ENCODE peak calls at places on chromosomes 2 and 18, in nine cellular contexts. W is H1, V is adipocyte, K is fibroblast of lung, E is HCT116, U is GM23248, H is mammary epithelial cell, R is IMR-90, D is SK-N-SH. O is an unnamed sample.

GRCh38 chr2:28274911-28275685 is 117.6 kb upstream of the FOSL2 start:
- DNase-seq in E (peak; percentile 79), K (peak; percentile 97), H (peak; percentile 95), R (peak; percentile 98), D (no peak), V (peak; percentile 75), W (peak; percentile 17), U (peak; percentile 88), O (peak; percentile 10)

GRCh38 chr18:53458944-53459580 is 765.4 kb downstream of the MBD2 start:
- DNase-seq in K (peak; percentile 14), U (no peak), H (no peak), W (peak; percentile 19), E (no peak), R (no peak), D (no peak), V (peak; percentile 31), O (peak; percentile 8)

GRCh38 chr2:66582364-66582974 is 147.5 kb downstream of the MEIS1 start:
- DNase-seq in V (no peak), H (no peak), W (no peak), R (peak; percentile 44), U (no peak), D (no peak), E (no peak), K (no peak), O (no peak)

GRCh38 chr2:172090044-172090946 is 5.0 kb downstream of the DLX1 start:
- DNase-seq in D (peak; percentile 41), R (no peak), W (no peak), V (no peak), H (no peak), E (no peak), K (no peak), U (no peak), O (no peak)

GRCh38 chr2:46434851-46435273 is 44.5 kb upstream of the TMEM247 start:
- DNase-seq in H (peak; percentile 89), V (peak; percentile 36), D (no peak), U (no peak), K (peak; percentile 92), W (no peak), R (peak; percentile 97), E (no peak), O (no peak)

GRCh38 chr18:50158866-50159653 is 35.9 kb downstream of the MYO5B start:
- DNase-seq in D (no peak), H (peak; percentile 64), R (no peak), E (no peak), V (no peak), U (no peak), W (no peak), K (no peak), O (no peak)

GRCh38 chr2:197952540-197953202 is 148.3 kb downstream of the PLCL1 start:
- DNase-seq in W (no peak), R (no peak), K (no peak), E (no peak), V (no peak), U (no peak), H (no peak), D (no peak), O (no peak)

GRCh38 chr2:98348066-98348561 is 1.9 kb downstream of the CNGA3 start:
- DNase-seq in U (peak; percentile 18), K (no peak), R (no peak), W (no peak), H (peak; percentile 9), V (no peak), D (peak; percentile 28), E (no peak), O (no peak)

GRCh38 chr2:169895294-169895985 is 68.2 kb downstream of the UBR3 start:
- DNase-seq in K (peak; percentile 55), D (no peak), V (peak; percentile 64), H (peak; percentile 6), W (no peak), E (no peak), R (peak; percentile 52), U (peak; percentile 27), O (peak; percentile 10)

GRCh38 chr2:212745359-212745758 is 206.8 kb upstream of the ERBB4 start:
- DNase-seq in W (no peak), V (no peak), H (no peak), U (no peak), E (no peak), D (no peak), R (no peak), K (no peak), O (no peak)

GRCh38 chr2:177169810-177170514 is 42.6 kb upstream of the HNRNPA3 start:
- DNase-seq in U (no peak), K (no peak), V (peak; percentile 4), E (no peak), R (no peak), H (peak; percentile 97), W (no peak), D (no peak), O (no peak)

GRCh38 chr2:48849770-48850169 is 94.2 kb upstream of the LHCGR start:
- DNase-seq in V (peak; percentile 44), W (no peak), U (peak; percentile 82), D (no peak), R (peak; percentile 92), E (no peak), K (peak; percentile 94), H (peak; percentile 85), O (no peak)

GRCh38 chr2:241507430-241508239 is 749 bp downstream of the STK25 start:
- DNase-seq in W (no peak), U (peak; percentile 79), V (peak; percentile 77), H (peak; percentile 44), D (peak; percentile 91), R (peak; percentile 33), K (peak; percentile 37), E (no peak), O (no peak)

GRCh38 chr2:133568172-133568571 is at the start of gene NCKAP5:
- DNase-seq in E (no peak), D (no peak), R (peak; percentile 82), H (peak; percentile 52), K (peak; percentile 71), W (no peak), U (peak; percentile 55), V (peak; percentile 60), O (no peak)

GRCh38 chr2:54040250-54040649 is 69.5 kb upstream of the PSME4 start:
- DNase-seq in V (no peak), R (no peak), D (no peak), K (no peak), W (no peak), U (peak; percentile 32), E (no peak), H (no peak), O (no peak)

GRCh38 chr2:27705851-27706622 is 42.3 kb downstream of the SLC4A1AP start:
- DNase-seq in U (peak; percentile 96), K (peak; percentile 100), R (peak; percentile 99), E (peak; percentile 80), W (no peak), V (peak; percentile 92), H (peak; percentile 99), D (no peak), O (no peak)

GRCh38 chr2:191933307-191934105 is 86.6 kb upstream of the CAVIN2 start:
- DNase-seq in H (peak; percentile 78), E (no peak), W (no peak), V (no peak), U (peak; percentile 6), K (peak; percentile 24), D (no peak), R (peak; percentile 85), O (no peak)

GRCh38 chr2:227597993-227598392 is 700 bp upstream of the SCYGR2 start:
- DNase-seq in W (no peak), U (no peak), R (no peak), V (no peak), H (peak; percentile 4), D (no peak), E (peak; percentile 12), K (peak; percentile 26), O (no peak)

GRCh38 chr2:114010001-114010400 is 120.1 kb downstream of the ACTR3 start:
- DNase-seq in E (no peak), U (peak; percentile 17), D (no peak), V (no peak), H (peak; percentile 71), K (peak; percentile 43), R (peak; percentile 50), W (no peak), O (no peak)

GRCh38 chr2:218995972-218996644 is 2.9 kb upstream of the CRYBA2 start:
- DNase-seq in W (no peak), U (peak; percentile 96), V (peak; percentile 92), K (peak; percentile 71), D (peak; percentile 96), H (peak; percentile 70), E (peak; percentile 67), R (peak; percentile 77), O (no peak)
- H3K9ac ChIP-seq in W (no peak overlapping the region), U (peak overlapping the region; percentile 22), V (no peak overlapping the region), K (no peak overlapping the region), D (peak overlapping the region; percentile 20), H (no peak overlapping the region), E (peak overlapping the region; percentile 60), R (peak overlapping the region; percentile 35), O (no peak overlapping the region)

GRCh38 chr18:41135146-41135545 is 819.9 kb upstream of the PIK3C3 start:
- DNase-seq in E (no peak), V (no peak), K (no peak), W (no peak), U (no peak), R (no peak), H (no peak), D (no peak), O (no peak)
- H3K9ac ChIP-seq in E (no peak overlapping the region), V (no peak overlapping the region), K (no peak overlapping the region), W (no peak overlapping the region), U (no peak overlapping the region), R (no peak overlapping the region), H (no peak overlapping the region), D (no peak overlapping the region), O (no peak overlapping the region)

GRCh38 chr18:48073231-48073930 is 142.9 kb upstream of the SMAD2 start:
- DNase-seq in U (peak; percentile 79), R (no peak), H (peak; percentile 70), D (peak; percentile 87), K (no peak), W (no peak), V (peak; percentile 42), E (no peak), O (no peak)
- H3K9ac ChIP-seq in U (peak overlapping the region; percentile 19), R (no peak overlapping the region), H (peak overlapping the region; percentile 52), D (no peak overlapping the region), K (no peak overlapping the region), W (no peak overlapping the region), V (peak overlapping the region; percentile 21), E (no peak overlapping the region), O (no peak overlapping the region)

GRCh38 chr2:9693138-9693520 is 62.3 kb upstream of the YWHAQ start:
- DNase-seq in V (peak; percentile 61), R (peak; percentile 48), D (no peak), W (no peak), E (no peak), K (peak; percentile 86), H (peak; percentile 47), U (peak; percentile 98), O (no peak)
- H3K9ac ChIP-seq in V (peak overlapping the region; percentile 69), R (no peak overlapping the region), D (no peak overlapping the region), W (no peak overlapping the region), E (no peak overlapping the region), K (no peak overlapping the region), H (no peak overlapping the region), U (peak overlapping the region; percentile 82), O (no peak overlapping the region)